ENCODE peak calls at places on chromosome 4, in seven cellular contexts. I, M, O, Z, E, A and U are unnamed samples.

GRCh38 chr4:76716020-76716419 is 181.9 kb downstream of the SOWAHB start:
- DNase-seq in I (no peak), M (no peak), O (no peak), Z (no peak), E (no peak), A (no peak), U (no peak)

GRCh38 chr4:41349021-41349420 is 92.3 kb downstream of the UCHL1 start:
- DNase-seq in I (no peak), M (no peak), O (no peak), Z (no peak), E (no peak), A (no peak), U (no peak)

GRCh38 chr4:173527103-173527876 is 2.7 kb downstream of the HAND2 start:
- DNase-seq in I (peak), M (no peak), O (no peak), Z (no peak), E (peak), A (peak), U (no peak)

GRCh38 chr4:113300384-113301011 is 251.0 kb downstream of the ANK2 start:
- DNase-seq in I (no peak), M (no peak), O (peak), Z (peak), E (peak), A (peak), U (no peak)

GRCh38 chr4:183241322-183241640 is 78.8 kb downstream of the CLDN22 start:
- DNase-seq in I (no peak), M (no peak), O (no peak), Z (no peak), E (no peak), A (no peak), U (no peak)

GRCh38 chr4:149168645-149169044 is 647.0 kb downstream of the IQCM start:
- DNase-seq in I (no peak), M (no peak), O (no peak), Z (no peak), E (no peak), A (no peak), U (no peak)

GRCh38 chr4:7146764-7147071 is 45.6 kb upstream of the SORCS2 start:
- DNase-seq in I (no peak), M (no peak), O (no peak), Z (no peak), E (no peak), A (no peak), U (no peak)

GRCh38 chr4:56250801-56251200 is 136.5 kb downstream of the AASDH start:
- DNase-seq in I (no peak), M (no peak), O (no peak), Z (no peak), E (no peak), A (no peak), U (no peak)

GRCh38 chr4:26032572-26033320 is 118.7 kb downstream of the SMIM20 start:
- DNase-seq in I (no peak), M (no peak), O (peak), Z (no peak), E (no peak), A (no peak), U (no peak)

GRCh38 chr4:53205970-53206369 is 159.9 kb downstream of the SCFD2 start:
- DNase-seq in I (no peak), M (no peak), O (no peak), Z (no peak), E (no peak), A (no peak), U (no peak)

GRCh38 chr4:37685726-37686372 is 327 bp downstream of the RELL1 start:
- DNase-seq in I (no peak), M (peak), O (peak), Z (no peak), E (peak), A (peak), U (peak)

GRCh38 chr4:169151671-169152070 is 119.1 kb downstream of the SH3RF1 start:
- DNase-seq in I (no peak), M (no peak), O (no peak), Z (no peak), E (no peak), A (no peak), U (no peak)

GRCh38 chr4:16055937-16056336 is 27.9 kb downstream of the PROM1 start:
- DNase-seq in I (no peak), M (no peak), O (peak), Z (no peak), E (no peak), A (no peak), U (no peak)

GRCh38 chr4:181820518-181820917 is 422.7 kb upstream of the TENM3 start:
- DNase-seq in I (no peak), M (no peak), O (no peak), Z (no peak), E (peak), A (no peak), U (no peak)

GRCh38 chr4:5874811-5875465 is 17.9 kb downstream of the CRMP1 start:
- DNase-seq in I (peak), M (peak), O (no peak), Z (no peak), E (peak), A (no peak), U (no peak)

GRCh38 chr4:23902203-23902602 is 12.4 kb upstream of the PPARGC1A start:
- DNase-seq in I (no peak), M (no peak), O (no peak), Z (no peak), E (peak), A (no peak), U (no peak)

GRCh38 chr4:169059294-169060201 is 49.5 kb upstream of the CBR4 start:
- DNase-seq in I (no peak), M (no peak), O (peak), Z (no peak), E (no peak), A (peak), U (no peak)

GRCh38 chr4:1478766-1479355 is 72.6 kb upstream of the NKX1-1 start:
- DNase-seq in I (peak), M (peak), O (no peak), Z (no peak), E (no peak), A (no peak), U (no peak)

DNA sequence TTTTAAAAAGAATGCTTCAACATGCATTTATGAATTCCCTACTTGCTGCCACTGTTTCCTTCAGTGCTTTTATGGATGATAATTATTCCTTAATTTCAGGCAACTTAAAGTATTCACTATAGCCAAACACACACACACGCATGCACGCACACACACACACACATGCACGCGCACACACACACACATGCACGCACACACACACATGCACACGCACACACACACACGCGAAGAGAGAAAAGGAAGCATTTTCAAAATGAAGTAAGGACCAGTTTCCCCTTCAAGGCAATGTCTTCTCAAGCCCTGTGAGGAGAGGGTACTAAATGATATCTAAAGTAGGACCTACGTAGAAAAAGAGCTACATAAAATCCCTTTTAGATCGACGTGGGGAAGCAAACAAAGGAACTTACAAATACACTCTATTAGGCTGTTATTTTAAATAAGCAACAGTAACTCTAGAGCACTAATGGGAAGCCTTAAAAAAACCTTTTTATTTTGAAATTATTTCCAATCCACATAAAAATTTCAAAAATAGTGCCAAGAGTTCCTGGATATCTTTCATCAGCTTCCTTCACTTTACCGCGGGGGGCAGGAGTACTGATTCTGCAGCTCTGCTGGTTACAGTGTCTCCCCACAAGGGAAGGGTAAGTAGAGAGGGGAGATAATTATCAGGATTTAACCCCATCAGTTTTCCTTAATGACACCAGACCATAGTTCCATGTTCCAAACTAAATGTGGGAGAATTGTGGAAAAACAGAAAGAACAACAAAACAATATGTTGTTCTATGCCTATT is 13.7 kb downstream of the IRF2 start:
- DNase-seq in I (no peak), M (no peak), O (no peak), Z (no peak), E (no peak), A (no peak), U (no peak)
- TF ChIP-seq CTCF in I (no peak), M (no peak), O (no peak), Z (no peak), E (no peak), A (no peak), U (no peak)

DNA sequence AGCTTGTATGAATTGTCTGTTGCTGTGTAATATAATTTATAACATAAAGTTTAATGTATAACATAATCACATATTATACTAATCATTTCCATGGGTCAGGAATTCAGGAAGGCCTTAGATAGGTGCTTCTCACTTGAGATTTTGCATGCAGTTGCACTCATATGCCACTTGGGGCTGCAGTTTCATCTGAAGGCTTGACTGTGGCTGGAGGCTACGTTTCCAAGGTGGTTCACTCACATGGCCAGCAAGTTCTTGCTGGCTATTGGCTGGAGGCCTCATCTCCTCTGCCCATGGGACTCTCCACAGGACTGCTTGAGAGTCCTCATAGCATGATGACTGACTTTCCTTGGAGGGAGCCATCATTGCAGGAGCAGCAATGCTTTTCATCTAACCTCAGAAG is 53.4 kb upstream of the STX18 start:
- DNase-seq in I (no peak), M (no peak), O (no peak), Z (no peak), E (peak), A (no peak), U (no peak)
- TF ChIP-seq CTCF in I (peak), M (peak), O (no peak), Z (no peak), E (peak), A (peak), U (no peak)

GRCh38 chr4:153789741-153790651 is 1.1 kb upstream of the SFRP2 start:
- DNase-seq in I (peak), M (no peak), O (peak), Z (no peak), E (peak), A (no peak), U (no peak)

GRCh38 chr4:153790962-153791551 is 2.2 kb upstream of the SFRP2 start:
- DNase-seq in I (peak), M (no peak), O (peak), Z (no peak), E (peak), A (no peak), U (no peak)

GRCh38 chr4:153794001-153794400 is 5.1 kb upstream of the SFRP2 start:
- DNase-seq in I (no peak), M (no peak), O (no peak), Z (no peak), E (no peak), A (no peak), U (no peak)

GRCh38 chr4:153792893-153793227 is 4.0 kb upstream of the SFRP2 start:
- DNase-seq in I (peak), M (no peak), O (no peak), Z (no peak), E (peak), A (no peak), U (no peak)

GRCh38 chr4:153792007-153792892 is 3.4 kb upstream of the SFRP2 start:
- DNase-seq in I (peak), M (peak), O (peak), Z (no peak), E (peak), A (no peak), U (no peak)
- TF ChIP-seq CTCF in I (peak), M (peak), O (peak), Z (peak), E (peak), A (peak), U (no peak)

DNA sequence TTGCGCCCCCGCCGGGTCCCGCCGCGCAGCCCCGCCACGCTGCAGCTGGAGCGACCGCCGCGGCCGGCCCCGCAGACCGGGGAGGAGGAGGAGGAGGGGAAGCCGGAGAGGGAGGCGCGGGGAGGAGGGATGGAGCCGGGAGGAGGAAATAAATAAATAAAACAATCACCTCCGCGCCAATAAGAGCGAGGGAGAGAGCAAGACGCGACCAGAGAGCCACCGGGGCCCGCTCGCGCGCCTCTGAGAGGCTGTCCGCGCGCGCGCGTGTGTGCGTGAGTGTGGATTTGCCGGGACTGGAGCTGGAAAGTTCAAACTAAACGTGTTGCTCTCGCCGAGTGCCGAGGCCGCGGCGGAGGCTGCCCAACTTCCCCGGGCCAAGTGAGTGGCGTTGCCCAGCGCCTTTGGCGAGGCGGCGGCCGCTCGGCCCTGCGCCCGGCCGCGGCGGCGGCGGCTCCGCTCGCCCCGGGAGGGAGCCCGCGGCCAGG is 2184.4 kb upstream of the TENM3 start:
- DNase-seq in I (peak), M (peak), O (no peak), Z (no peak), E (peak), A (peak), U (no peak)
- TF ChIP-seq CTCF in I (no peak), M (no peak), O (no peak), Z (no peak), E (no peak), A (no peak), U (no peak)

GRCh38 chr4:31043382-31044062 is 323.4 kb downstream of the PCDH7 start:
- DNase-seq in I (no peak), M (no peak), O (no peak), Z (no peak), E (peak), A (no peak), U (no peak)

GRCh38 chr4:31051151-31051550 is 331.0 kb downstream of the PCDH7 start:
- DNase-seq in I (no peak), M (no peak), O (no peak), Z (no peak), E (no peak), A (no peak), U (no peak)

GRCh38 chr4:31041385-31041784 is 321.2 kb downstream of the PCDH7 start:
- DNase-seq in I (no peak), M (no peak), O (no peak), Z (no peak), E (peak), A (no peak), U (no peak)

GRCh38 chr4:31045151-31045550 is 325.0 kb downstream of the PCDH7 start:
- DNase-seq in I (no peak), M (peak), O (no peak), Z (no peak), E (no peak), A (no peak), U (no peak)

DNA sequence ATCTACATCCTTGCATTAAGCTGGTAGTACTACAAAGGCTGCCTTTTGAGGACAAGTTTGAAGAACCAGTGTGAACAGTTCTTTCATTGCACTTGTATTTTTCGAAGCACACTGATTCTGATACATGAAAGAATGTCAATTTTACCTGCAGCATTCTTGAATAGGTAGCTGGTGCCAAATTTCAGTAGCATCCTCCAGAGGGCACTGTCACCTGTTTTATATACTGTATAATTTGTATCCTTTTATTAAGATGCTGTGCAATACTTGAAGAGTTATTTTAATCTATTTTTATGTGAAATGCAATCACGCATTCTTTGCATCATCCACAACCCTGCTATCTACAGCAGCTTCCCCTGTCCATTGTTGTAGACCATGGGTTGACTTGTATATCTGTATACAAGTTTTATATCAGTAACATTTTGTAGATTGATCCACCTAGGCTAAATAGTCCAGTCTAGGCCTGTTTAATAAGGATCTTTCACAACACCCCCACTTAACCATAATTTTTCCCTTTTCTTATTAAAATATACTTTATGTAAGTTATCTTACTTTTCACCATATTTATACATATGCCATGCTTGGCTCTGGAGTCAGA is 325.7 kb downstream of the PCDH7 start:
- DNase-seq in I (peak), M (peak), O (no peak), Z (no peak), E (peak), A (no peak), U (no peak)
- TF ChIP-seq CTCF in I (peak), M (peak), O (no peak), Z (peak), E (peak), A (peak), U (no peak)